ENCODE peak calls at places on chromosomes 4 and X, in ten cellular contexts. M is AG20443; X is GM03348; S is DMS153; P is endothelial cell of umbilical vein; F is Calu3; B is lung; O is activated T-cell treated with anti-CD3 and anti-CD28 coated beads, Interleukin-2, amount 50 U/mL, for 48 hours; Q is astrocyte of the spinal cord; G is NCI-H1417. L is an unnamed sample.

GRCh38 chr4:10158355-10158942 is 41.9 kb upstream of the WDR1 start:
- DNase-seq in M (no peak), X (no peak), S (no peak), P (no peak), F (peak), B (no peak), O (no peak), Q (no peak), G (no peak), L (no peak)

GRCh38 chr4:43718369-43718768 is 730.2 kb downstream of the KCTD8 start:
- DNase-seq in M (no peak), X (no peak), S (no peak), P (no peak), F (no peak), B (no peak), O (no peak), Q (no peak), G (no peak), L (no peak)

GRCh38 chr4:7546809-7547367 is 112.2 kb upstream of the PSAPL1 start:
- DNase-seq in M (peak), X (peak), S (no peak), P (no peak), F (no peak), B (no peak), O (no peak), Q (peak), G (no peak), L (no peak)

GRCh38 chr4:109411964-109412363 is 21.7 kb upstream of the SEC24B start:
- DNase-seq in M (no peak), X (no peak), S (no peak), P (peak), F (no peak), B (no peak), O (no peak), Q (no peak), G (peak), L (no peak)

GRCh38 chr4:1206299-1207156 is 34.1 kb upstream of the SPON2 start:
- DNase-seq in M (no peak), X (no peak), S (no peak), P (no peak), F (no peak), B (no peak), O (no peak), Q (no peak), G (no peak), L (no peak)

GRCh38 chrX:154398668-154399526 is 720 bp downstream of the RPL10 start:
- DNase-seq in M (peak), X (peak), S (peak), P (peak), F (peak), B (peak), O (peak), Q (peak), G (peak), L (peak)

GRCh38 chrX:38987135-38987780 is 186.0 kb downstream of the MID1IP1 start:
- DNase-seq in M (no peak), X (no peak), S (peak), P (no peak), F (peak), B (no peak), O (no peak), Q (no peak), G (no peak), L (peak)

GRCh38 chr4:16591867-16592266 is 306.6 kb downstream of the LDB2 start:
- DNase-seq in M (no peak), X (no peak), S (no peak), P (no peak), F (no peak), B (no peak), O (no peak), Q (no peak), G (no peak), L (no peak)

GRCh38 chr4:159639924-159640323 is 537.0 kb downstream of the RAPGEF2 start:
- DNase-seq in M (no peak), X (no peak), S (no peak), P (no peak), F (no peak), B (no peak), O (no peak), Q (peak), G (no peak), L (no peak)

GRCh38 chrX:9581771-9582396 is 117.0 kb downstream of the TBL1X start:
- DNase-seq in M (no peak), X (no peak), S (no peak), P (no peak), F (no peak), B (no peak), O (no peak), Q (no peak), G (no peak), L (no peak)

GRCh38 chr4:71545168-71545567 is 206.3 kb downstream of the SLC4A4 start:
- DNase-seq in M (peak), X (no peak), S (peak), P (no peak), F (no peak), B (no peak), O (no peak), Q (peak), G (peak), L (no peak)

GRCh38 chr4:56658410-56659003 is 22.6 kb downstream of the HOPX start:
- DNase-seq in M (no peak), X (peak), S (no peak), P (no peak), F (no peak), B (no peak), O (no peak), Q (peak), G (no peak), L (no peak)

GRCh38 chr4:174273960-174274359 is 9.5 kb downstream of the FBXO8 start:
- DNase-seq in M (no peak), X (no peak), S (no peak), P (no peak), F (no peak), B (no peak), O (no peak), Q (no peak), G (no peak), L (no peak)

GRCh38 chrX:103309860-103310591 is 764 bp downstream of the BEX2 start:
- DNase-seq in M (no peak), X (no peak), S (no peak), P (no peak), F (no peak), B (no peak), O (no peak), Q (no peak), G (peak), L (peak)

GRCh38 chr4:177771645-177772044 is 329.4 kb upstream of the AGA start:
- DNase-seq in M (no peak), X (no peak), S (peak), P (no peak), F (no peak), B (no peak), O (no peak), Q (no peak), G (no peak), L (no peak)

GRCh38 chr4:185656467-185656890 is 121.2 kb upstream of the PDLIM3 start:
- DNase-seq in M (peak), X (peak), S (no peak), P (peak), F (no peak), B (no peak), O (no peak), Q (peak), G (no peak), L (no peak)

GRCh38 chr4:140816806-140817205 is 60.6 kb upstream of the TBC1D9 start:
- DNase-seq in M (no peak), X (no peak), S (no peak), P (no peak), F (no peak), B (no peak), O (no peak), Q (no peak), G (no peak), L (no peak)

GRCh38 chrX:12137982-12138365 is 299 bp upstream of the FRMPD4 start:
- DNase-seq in M (peak), X (peak), S (no peak), P (no peak), F (no peak), B (no peak), O (no peak), Q (peak), G (no peak), L (peak)

GRCh38 chr4:26321326-26322276 is 787 bp downstream of the RBPJ start:
- DNase-seq in M (no peak), X (peak), S (no peak), P (peak), F (peak), B (peak), O (peak), Q (no peak), G (peak), L (peak)

GRCh38 chr4:102817613-102818268 is 9.6 kb downstream of the UBE2D3 start:
- DNase-seq in M (no peak), X (no peak), S (no peak), P (no peak), F (no peak), B (no peak), O (no peak), Q (no peak), G (no peak), L (no peak)

GRCh38 chr4:76384052-76384451 is 36.9 kb downstream of the CCDC158 start:
- DNase-seq in M (no peak), X (no peak), S (no peak), P (no peak), F (no peak), B (no peak), O (no peak), Q (no peak), G (no peak), L (no peak)

GRCh38 chr4:23237771-23238170 is 545.0 kb downstream of the GBA3 start:
- DNase-seq in M (no peak), X (no peak), S (no peak), P (no peak), F (no peak), B (no peak), O (no peak), Q (no peak), G (no peak), L (no peak)

GRCh38 chrX:8191022-8191421 is 20.0 kb upstream of the VCX2 start:
- DNase-seq in M (no peak), X (no peak), S (no peak), P (no peak), F (no peak), B (peak), O (no peak), Q (no peak), G (no peak), L (no peak)

GRCh38 chrX:106608016-106608415 is 3.8 kb upstream of the RADX start:
- DNase-seq in M (no peak), X (no peak), S (peak), P (no peak), F (no peak), B (peak), O (no peak), Q (no peak), G (peak), L (no peak)

GRCh38 chr4:39048291-39048690 is 13.7 kb upstream of the KLHL5 start:
- DNase-seq in M (no peak), X (no peak), S (no peak), P (peak), F (no peak), B (no peak), O (no peak), Q (no peak), G (no peak), L (no peak)

GRCh38 chr4:150358691-150359090 is 223.3 kb upstream of the MAB21L2 start:
- DNase-seq in M (no peak), X (no peak), S (no peak), P (no peak), F (no peak), B (no peak), O (no peak), Q (no peak), G (no peak), L (no peak)

GRCh38 chr4:54498661-54499111 is 159.1 kb upstream of the KIT start:
- DNase-seq in M (peak), X (peak), S (no peak), P (no peak), F (peak), B (no peak), O (no peak), Q (peak), G (no peak), L (peak)

GRCh38 chr4:52298444-52298843 is 247.3 kb downstream of the SPATA18 start:
- DNase-seq in M (peak), X (no peak), S (no peak), P (no peak), F (no peak), B (no peak), O (no peak), Q (no peak), G (no peak), L (no peak)

GRCh38 chr4:20172070-20172760 is 79.5 kb upstream of the SLIT2 start:
- DNase-seq in M (peak), X (peak), S (no peak), P (no peak), F (no peak), B (no peak), O (no peak), Q (no peak), G (no peak), L (no peak)

GRCh38 chr4:53173576-53173975 is 192.3 kb downstream of the SCFD2 start:
- DNase-seq in M (no peak), X (no peak), S (no peak), P (no peak), F (no peak), B (no peak), O (no peak), Q (no peak), G (no peak), L (no peak)

GRCh38 chr4:102569200-102569599 is 68.0 kb downstream of the NFKB1 start:
- DNase-seq in M (no peak), X (peak), S (no peak), P (no peak), F (no peak), B (no peak), O (no peak), Q (no peak), G (no peak), L (no peak)

GRCh38 chr4:76963136-76963477 is 13.6 kb downstream of the SEPTIN11 start:
- DNase-seq in M (no peak), X (no peak), S (no peak), P (no peak), F (no peak), B (no peak), O (no peak), Q (no peak), G (no peak), L (no peak)